ENCODE peak calls at places on chromosome 15, in seven cellular contexts. D is aorta; A is EL; V is GM12891; M is thyroid gland; T is T-helper 17 cell; U is stimulated activated naive CD8-positive, alpha-beta T cell treated with anti-CD3 and anti-CD28 coated beads, Interleukin-15, Interleukin-2, amounts not matched to agents 100 U/mL and 50 U/mL, for 24 hours. H is an unnamed sample.

GRCh38 chr15:66253643-66254363 is at the start of gene MEGF11:
- DNase-seq in V (no peak), D (peak), U (peak), T (no peak), M (peak), A (peak), H (no peak)

GRCh38 chr15:76514292-76514691 is 177.7 kb downstream of the ISL2 start:
- DNase-seq in V (no peak), A (no peak), M (no peak), D (no peak), T (no peak), U (no peak), H (no peak)

GRCh38 chr15:31352283-31352880 is 25.7 kb downstream of the KLF13 start:
- DNase-seq in V (no peak), D (no peak), M (peak), T (no peak), U (no peak), A (no peak), H (no peak)

GRCh38 chr15:33026614-33027013 is 167.9 kb downstream of the FMN1 start:
- DNase-seq in U (no peak), D (no peak), M (peak), T (no peak), A (no peak), V (no peak), H (no peak)

GRCh38 chr15:40525855-40526254 is 39.0 kb downstream of the CCDC32 start:
- DNase-seq in V (no peak), T (no peak), A (no peak), D (no peak), M (no peak), U (no peak), H (no peak)

GRCh38 chr15:100771745-100772144 is 107.9 kb upstream of the ALDH1A3 start:
- DNase-seq in D (peak), V (no peak), M (no peak), A (no peak), T (no peak), U (no peak), H (no peak)

GRCh38 chr15:86231864-86232801 is 152.5 kb downstream of the AGBL1 start:
- DNase-seq in T (no peak), M (peak), U (peak), A (no peak), V (peak), D (no peak), H (no peak)

GRCh38 chr15:77295446-77295845 is 124.5 kb downstream of the PEAK1 start:
- DNase-seq in U (no peak), V (no peak), M (no peak), T (no peak), A (peak), D (no peak), H (no peak)

GRCh38 chr15:33852094-33852493 is 116.2 kb upstream of the CHRM5 start:
- DNase-seq in D (no peak), M (no peak), V (no peak), U (no peak), T (no peak), A (peak), H (no peak)

GRCh38 chr15:40137011-40137906 is 23.6 kb upstream of the BUB1B start:
- DNase-seq in U (no peak), D (no peak), M (no peak), V (no peak), T (no peak), A (no peak), H (no peak)

GRCh38 chr15:96326551-96327154 is 3.8 kb upstream of the NR2F2 start:
- DNase-seq in M (no peak), T (no peak), D (peak), V (no peak), U (no peak), A (peak), H (no peak)

GRCh38 chr15:74451861-74452835 is 8.8 kb downstream of the UBL7 start:
- DNase-seq in M (no peak), U (no peak), D (no peak), T (no peak), V (no peak), A (no peak), H (no peak)

GRCh38 chr15:63891079-63891762 is 57.5 kb upstream of the HERC1 start:
- DNase-seq in A (peak), V (no peak), T (peak), D (peak), U (peak), M (peak), H (peak)

GRCh38 chr15:73227433-73228056 is 141.2 kb downstream of the HCN4 start:
- DNase-seq in T (no peak), M (no peak), D (no peak), A (no peak), U (no peak), V (no peak), H (no peak)

GRCh38 chr15:28896944-28897343 is 11.2 kb downstream of the APBA2 start:
- DNase-seq in M (no peak), V (no peak), T (no peak), D (no peak), U (no peak), A (peak), H (no peak)

GRCh38 chr15:78951841-78952238 is 7.0 kb upstream of the CTSH start:
- DNase-seq in A (peak), U (no peak), D (no peak), M (no peak), T (no peak), V (no peak), H (no peak)

GRCh38 chr15:99424978-99425665 is 140.7 kb upstream of the MEF2A start:
- DNase-seq in A (peak), M (no peak), T (no peak), V (peak), U (peak), D (peak), H (peak)

GRCh38 chr15:88476635-88477038 is 9.1 kb downstream of the MRPS11 start:
- DNase-seq in U (no peak), T (no peak), V (no peak), M (peak), D (no peak), A (peak), H (no peak)

GRCh38 chr15:51864408-51865056 is 35.1 kb downstream of the TMOD3 start:
- DNase-seq in M (no peak), U (peak), A (no peak), T (no peak), D (no peak), V (no peak), H (no peak)

GRCh38 chr15:89823836-89824606 is 9.4 kb upstream of the ANPEP start:
- DNase-seq in V (no peak), A (no peak), T (no peak), U (no peak), M (no peak), D (no peak), H (no peak)

GRCh38 chr15:88118035-88118434 is 138.5 kb downstream of the NTRK3 start:
- DNase-seq in A (no peak), T (no peak), M (no peak), U (no peak), V (no peak), D (no peak), H (no peak)

GRCh38 chr15:93562752-93563151 is 473.7 kb upstream of the RGMA start:
- DNase-seq in U (no peak), M (peak), V (no peak), D (no peak), T (no peak), A (no peak), H (no peak)

GRCh38 chr15:95989392-95989791 is 341.1 kb upstream of the NR2F2 start:
- DNase-seq in V (no peak), U (no peak), M (no peak), T (no peak), A (no peak), D (no peak), H (no peak)

GRCh38 chr15:79682285-79682684 is 214.5 kb downstream of the MTHFS start:
- DNase-seq in M (peak), T (no peak), U (no peak), V (no peak), A (peak), D (peak), H (no peak)

GRCh38 chr15:58771621-58772235 is 626 bp downstream of the MINDY2 start:
- DNase-seq in M (peak), V (peak), T (peak), A (peak), U (peak), D (peak), H (no peak)

GRCh38 chr15:40337597-40337996 is 3.1 kb downstream of the CCDC9B start:
- DNase-seq in T (no peak), V (no peak), U (no peak), A (no peak), D (peak), M (no peak), H (no peak)

GRCh38 chr15:28015855-28016254 is 83.3 kb downstream of the OCA2 start:
- DNase-seq in T (no peak), D (no peak), V (no peak), M (no peak), U (no peak), A (no peak), H (no peak)

GRCh38 chr15:53837263-53837662 is 77.8 kb upstream of the WDR72 start:
- DNase-seq in V (no peak), A (no peak), D (no peak), M (peak), U (no peak), T (no peak), H (no peak)

GRCh38 chr15:84714816-84715215 is 1.1 kb downstream of the SEC11A start:
- DNase-seq in T (no peak), A (no peak), U (no peak), M (no peak), V (no peak), D (no peak), H (no peak)

GRCh38 chr15:88878720-88879184 is 16.6 kb downstream of the HAPLN3 start:
- DNase-seq in M (peak), A (peak), U (peak), V (peak), T (no peak), D (no peak), H (peak)

GRCh38 chr15:69719527-69719926 is 266.9 kb downstream of the RPLP1 start:
- DNase-seq in M (no peak), A (no peak), U (peak), D (no peak), T (no peak), V (no peak), H (no peak)

GRCh38 chr15:39367591-39367990 is 213.3 kb upstream of the THBS1 start:
- DNase-seq in A (peak), V (no peak), M (no peak), D (no peak), U (no peak), T (no peak), H (no peak)

GRCh38 chr15:74413350-74414080 is 20.2 kb downstream of the SEMA7A start:
- DNase-seq in V (no peak), U (no peak), M (no peak), T (no peak), D (no peak), A (no peak), H (no peak)

GRCh38 chr15:98127612-98128011 is 167.1 kb downstream of the ARRDC4 start:
- DNase-seq in M (no peak), U (no peak), D (no peak), T (no peak), V (no peak), A (no peak), H (no peak)

GRCh38 chr15:77532846-77533245 is 99.9 kb downstream of the LINGO1 start:
- DNase-seq in A (no peak), M (peak), V (no peak), T (no peak), U (no peak), D (peak), H (no peak)

GRCh38 chr15:60020736-60021135 is 16.6 kb downstream of the FOXB1 start:
- DNase-seq in M (no peak), T (no peak), V (no peak), A (peak), U (no peak), D (no peak), H (no peak)

GRCh38 chr15:74396445-74397238 is 29.2 kb upstream of the CYP11A1 start:
- DNase-seq in U (peak), D (no peak), M (no peak), A (peak), V (no peak), T (no peak), H (no peak)

GRCh38 chr15:73940061-73940981 is 14.1 kb downstream of the LOXL1 start:
- DNase-seq in V (no peak), T (no peak), U (no peak), D (peak), A (peak), M (no peak), H (no peak)